ENCODE peak calls at places on chromosomes 12 and 14, in four cellular contexts. O is K562, E is SK-N-SH, U is GM12878. W is an unnamed sample.
A peak's percentile ranks its signal among the peaks of the same experiment; 100 is the strongest.

GRCh38 chr12:3644103-3644502 is 108.8 kb downstream of the CRACR2A start:
- DNase-seq in E (no peak), U (no peak), O (no peak), W (no peak)

GRCh38 chr14:65849558-65849957 is 437.0 kb downstream of the FUT8 start:
- DNase-seq in E (no peak), O (no peak), U (no peak), W (no peak)

GRCh38 chr12:52324068-52324444 is 2.9 kb upstream of the KRT83 start:
- DNase-seq in O (no peak), U (no peak), E (no peak), W (no peak)

GRCh38 chr12:91804533-91804932 is 341.1 kb downstream of the BTG1 start:
- DNase-seq in O (no peak), E (no peak), U (no peak), W (no peak)

GRCh38 chr12:50482566-50482965 is 22.2 kb upstream of the DIP2B start:
- DNase-seq in E (no peak), U (no peak), O (no peak), W (no peak)

GRCh38 chr14:86570371-86570770 is 1040.4 kb downstream of the FLRT2 start:
- DNase-seq in E (no peak), U (no peak), O (no peak), W (no peak)

GRCh38 chr12:42030588-42030987 is 114.1 kb downstream of the GXYLT1 start:
- DNase-seq in U (no peak), O (no peak), E (no peak), W (no peak)

GRCh38 chr14:71891970-71892369 is 40.3 kb upstream of the RGS6 start:
- DNase-seq in E (no peak), U (no peak), O (no peak), W (no peak)

GRCh38 chr14:64266206-64266605 is 28.0 kb downstream of the ESR2 start:
- DNase-seq in U (no peak), O (no peak), E (no peak), W (no peak)

GRCh38 chr12:104134882-104135281 is 3.1 kb downstream of the NFYB start:
- DNase-seq in O (no peak), U (no peak), E (no peak), W (no peak)

GRCh38 chr12:57896139-57896436 is 45.3 kb upstream of the ATP23 start:
- DNase-seq in U (no peak), E (no peak), O (no peak), W (no peak)
- TF ChIP-seq NFIC in U (no peak), E (no peak), O (no peak), W (no peak)

GRCh38 chr12:27566159-27566558 is 42.2 kb downstream of the PPFIBP1 start:
- DNase-seq in U (no peak), O (no peak), E (no peak), W (no peak)
- H3K79me2 ChIP-seq in U (no peaks in the 10 kb centered on the region), O (no peaks in the 10 kb centered on the region), E (peaks cover 99% of the 10 kb centered on the region), W (peaks cover 2% of the 10 kb centered on the region)

GRCh38 chr12:14779834-14780233 is 23.4 kb downstream of the WBP11 start:
- DNase-seq in O (no peak), E (no peak), U (no peak), W (no peak)
- TF ChIP-seq NFIC in O (peak; percentile 65), E (no peak), U (no peak), W (no peak)

GRCh38 chr12:132717531-132718387 is 7.1 kb downstream of the PGAM5 start:
- DNase-seq in O (no peak), U (no peak), E (no peak), W (no peak)

GRCh38 chr12:132715874-132716273 is 5.2 kb downstream of the PGAM5 start:
- DNase-seq in U (no peak), O (no peak), E (no peak), W (no peak)

GRCh38 chr12:132717011-132717410 is 6.4 kb downstream of the PGAM5 start:
- DNase-seq in U (no peak), E (no peak), O (no peak), W (no peak)

GRCh38 chr12:132718644-132719043 is 8.0 kb downstream of the PGAM5 start:
- DNase-seq in E (no peak), O (no peak), U (no peak), W (no peak)

DNA sequence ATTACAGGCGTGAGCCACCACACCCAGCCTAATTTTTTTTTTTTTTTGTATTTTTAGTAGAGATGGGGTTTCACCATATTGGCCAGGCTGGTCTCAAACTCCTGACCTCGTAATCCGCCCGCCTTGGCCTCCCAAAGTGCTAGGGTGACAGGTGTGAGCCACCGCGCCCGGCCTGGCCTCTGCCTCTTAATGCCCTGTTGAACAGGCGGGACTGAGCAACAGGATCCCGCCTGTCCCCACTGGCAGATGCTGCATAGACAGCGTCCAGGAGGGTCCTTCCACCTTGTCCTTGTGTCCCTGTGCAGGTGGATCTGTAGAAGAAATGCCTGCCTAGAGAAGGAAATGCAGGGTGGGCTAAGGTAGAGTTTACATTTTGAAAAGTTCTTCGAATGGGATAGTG is 5.7 kb downstream of the PGAM5 start:
- DNase-seq in O (no peak), U (no peak), E (no peak), W (no peak)
- H3K79me2 ChIP-seq in O (peaks cover 38% of the 10 kb centered on the region), U (peaks cover 36% of the 10 kb centered on the region), E (peaks cover 49% of the 10 kb centered on the region), W (peaks cover 26% of the 10 kb centered on the region)

GRCh38 chr14:61516125-61516740 is 179.1 kb upstream of the HIF1A start:
- DNase-seq in U (no peak), E (no peak), O (no peak), W (no peak)
- TF ChIP-seq NFIC in U (no peak), E (no peak), O (no peak), W (no peak)

W was measured in HepG2.